ENCODE peak calls at places on chromosome 6, in four cellular contexts. I, S, E and K are unnamed samples.
A peak's percentile ranks its signal among the peaks of the same experiment; 100 is the strongest.

GRCh38 chr6:168964138-168964892 is 289.3 kb downstream of the THBS2 start:
- DNase-seq in I (no peak), S (no peak), E (no peak), K (no peak)

GRCh38 chr6:108559884-108560462 is 744 bp upstream of the FOXO3 start:
- DNase-seq in I (peak; percentile 40), S (peak; percentile 69), E (peak; percentile 43), K (no peak)

GRCh38 chr6:43009124-43009523 is 4.6 kb downstream of the MEA1 start:
- DNase-seq in I (no peak), S (no peak), E (no peak), K (peak; percentile 40)

GRCh38 chr6:119241124-119241491 is 108.5 kb downstream of the MAN1A1 start:
- DNase-seq in I (no peak), S (no peak), E (no peak), K (no peak)

GRCh38 chr6:21664263-21665081 is 70.9 kb downstream of the SOX4 start:
- DNase-seq in I (no peak), S (no peak), E (no peak), K (no peak)

GRCh38 chr6:163180874-163181541 is 233.5 kb upstream of the QKI start:
- DNase-seq in I (no peak), S (peak; percentile 98), E (peak; percentile 67), K (peak; percentile 97)

GRCh38 chr6:53240139-53240538 is 91.5 kb upstream of the GCM1 start:
- DNase-seq in I (no peak), S (no peak), E (no peak), K (no peak)

GRCh38 chr6:45663181-45664180 is 285.7 kb upstream of the SUPT3H start:
- DNase-seq in I (peak; percentile 9), S (peak; percentile 38), E (no peak), K (peak; percentile 46)

GRCh38 chr6:12136905-12137304 is 124.8 kb downstream of the HIVEP1 start:
- DNase-seq in I (no peak), S (no peak), E (no peak), K (no peak)

GRCh38 chr6:6880745-6881437 is 226.9 kb upstream of the RREB1 start:
- DNase-seq in I (no peak), S (no peak), E (no peak), K (no peak)

GRCh38 chr6:37170273-37171140 is 555 bp downstream of the PIM1 start:
- DNase-seq in I (peak; percentile 52), S (peak; percentile 36), E (peak; percentile 13), K (no peak)